ENCODE peak calls at places on chromosomes 1 and 21, in eight cellular contexts. One of them, this sample, is unnamed.

GRCh38 chr1:2528016-2528415 is 1.6 kb upstream of the PANK4 start:
- DNase-seq in CD4-positive, alpha-beta T cell: no peak
- DNase-seq in CD8-positive, alpha-beta T cell: no peak
- DNase-seq in Calu3: no peak
- DNase-seq in HCT116: no peak
- DNase-seq in endothelial cell: no peak
- DNase-seq in kidney epithelial cell: no peak
- DNase-seq in PC-3: no peak
- DNase-seq in this sample: no peak

GRCh38 chr1:22349302-22350043 is 102.2 kb upstream of the ZBTB40 start:
- DNase-seq in CD8-positive, alpha-beta T cell: no peak
- DNase-seq in HCT116: no peak
- DNase-seq in Calu3: no peak
- DNase-seq in CD4-positive, alpha-beta T cell: no peak
- DNase-seq in kidney epithelial cell: no peak
- DNase-seq in endothelial cell: no peak
- DNase-seq in PC-3: no peak
- DNase-seq in this sample: no peak

GRCh38 chr1:50424045-50424939 is 1.0 kb upstream of the DMRTA2 start:
- DNase-seq in kidney epithelial cell: no peak
- DNase-seq in PC-3: no peak
- DNase-seq in CD8-positive, alpha-beta T cell: no peak
- DNase-seq in HCT116: no peak
- DNase-seq in endothelial cell: no peak
- DNase-seq in Calu3: no peak
- DNase-seq in CD4-positive, alpha-beta T cell: no peak
- DNase-seq in this sample: no peak

GRCh38 chr1:175274368-175274767 is 81.8 kb upstream of the KIAA0040 start:
- DNase-seq in Calu3: no peak
- DNase-seq in CD4-positive, alpha-beta T cell: no peak
- DNase-seq in kidney epithelial cell: no peak
- DNase-seq in CD8-positive, alpha-beta T cell: no peak
- DNase-seq in endothelial cell: no peak
- DNase-seq in HCT116: no peak
- DNase-seq in PC-3: no peak
- DNase-seq in this sample: no peak

GRCh38 chr1:101203812-101204540 is 32.8 kb upstream of the S1PR1 start:
- DNase-seq in endothelial cell: no peak
- DNase-seq in HCT116: no peak
- DNase-seq in CD4-positive, alpha-beta T cell: no peak
- DNase-seq in CD8-positive, alpha-beta T cell: no peak
- DNase-seq in Calu3: no peak
- DNase-seq in PC-3: peak; percentile 5
- DNase-seq in kidney epithelial cell: no peak
- DNase-seq in this sample: peak; percentile 74

GRCh38 chr1:153348511-153349362 is at the start of gene PGLYRP4:
- DNase-seq in CD8-positive, alpha-beta T cell: no peak
- DNase-seq in PC-3: peak; percentile 31
- DNase-seq in CD4-positive, alpha-beta T cell: no peak
- DNase-seq in kidney epithelial cell: no peak
- DNase-seq in endothelial cell: no peak
- DNase-seq in HCT116: peak; percentile 3
- DNase-seq in Calu3: no peak
- DNase-seq in this sample: no peak

GRCh38 chr1:175262646-175263045 is 70.1 kb upstream of the KIAA0040 start:
- DNase-seq in kidney epithelial cell: no peak
- DNase-seq in CD8-positive, alpha-beta T cell: no peak
- DNase-seq in HCT116: no peak
- DNase-seq in Calu3: no peak
- DNase-seq in PC-3: peak; percentile 47
- DNase-seq in CD4-positive, alpha-beta T cell: no peak
- DNase-seq in endothelial cell: no peak
- DNase-seq in this sample: no peak

GRCh38 chr1:90504509-90504908 is 212.6 kb downstream of the BARHL2 start:
- DNase-seq in CD8-positive, alpha-beta T cell: no peak
- DNase-seq in PC-3: no peak
- DNase-seq in HCT116: no peak
- DNase-seq in kidney epithelial cell: no peak
- DNase-seq in CD4-positive, alpha-beta T cell: no peak
- DNase-seq in endothelial cell: no peak
- DNase-seq in Calu3: no peak
- DNase-seq in this sample: no peak

GRCh38 chr1:36524359-36525062 is 41.8 kb upstream of the CSF3R start:
- DNase-seq in Calu3: no peak
- DNase-seq in PC-3: no peak
- DNase-seq in CD8-positive, alpha-beta T cell: no peak
- DNase-seq in CD4-positive, alpha-beta T cell: no peak
- DNase-seq in HCT116: no peak
- DNase-seq in endothelial cell: no peak
- DNase-seq in kidney epithelial cell: no peak
- DNase-seq in this sample: no peak

GRCh38 chr1:164092603-164093353 is 466.2 kb upstream of the PBX1 start:
- DNase-seq in HCT116: no peak
- DNase-seq in Calu3: no peak
- DNase-seq in CD4-positive, alpha-beta T cell: no peak
- DNase-seq in CD8-positive, alpha-beta T cell: no peak
- DNase-seq in endothelial cell: no peak
- DNase-seq in kidney epithelial cell: no peak
- DNase-seq in PC-3: no peak
- DNase-seq in this sample: no peak

GRCh38 chr21:22711636-22712035 is 1713.4 kb downstream of the NCAM2 start:
- DNase-seq in endothelial cell: no peak
- DNase-seq in CD4-positive, alpha-beta T cell: no peak
- DNase-seq in HCT116: no peak
- DNase-seq in CD8-positive, alpha-beta T cell: no peak
- DNase-seq in kidney epithelial cell: no peak
- DNase-seq in Calu3: no peak
- DNase-seq in PC-3: peak; percentile 14
- DNase-seq in this sample: no peak

GRCh38 chr1:100302756-100303155 is 36.7 kb downstream of the RTCA start:
- DNase-seq in CD4-positive, alpha-beta T cell: no peak
- DNase-seq in CD8-positive, alpha-beta T cell: no peak
- DNase-seq in kidney epithelial cell: no peak
- DNase-seq in PC-3: no peak
- DNase-seq in HCT116: no peak
- DNase-seq in Calu3: no peak
- DNase-seq in endothelial cell: no peak
- DNase-seq in this sample: no peak

GRCh38 chr1:20729155-20729931 is 3.2 kb downstream of the SH2D5 start:
- DNase-seq in PC-3: no peak
- DNase-seq in CD8-positive, alpha-beta T cell: no peak
- DNase-seq in endothelial cell: no peak
- DNase-seq in kidney epithelial cell: no peak
- DNase-seq in HCT116: no peak
- DNase-seq in CD4-positive, alpha-beta T cell: no peak
- DNase-seq in Calu3: no peak
- DNase-seq in this sample: peak; percentile 32

GRCh38 chr1:61641578-61642336 is 83.2 kb downstream of the TM2D1 start:
- DNase-seq in PC-3: peak; percentile 71
- DNase-seq in endothelial cell: peak; percentile 69
- DNase-seq in CD8-positive, alpha-beta T cell: peak; percentile 42
- DNase-seq in CD4-positive, alpha-beta T cell: peak; percentile 27
- DNase-seq in Calu3: peak; percentile 84
- DNase-seq in HCT116: peak; percentile 35
- DNase-seq in kidney epithelial cell: no peak
- DNase-seq in this sample: peak; percentile 44

GRCh38 chr1:214369364-214369763 is 88.4 kb downstream of the SMYD2 start:
- DNase-seq in Calu3: no peak
- DNase-seq in PC-3: no peak
- DNase-seq in endothelial cell: no peak
- DNase-seq in HCT116: no peak
- DNase-seq in CD8-positive, alpha-beta T cell: no peak
- DNase-seq in CD4-positive, alpha-beta T cell: no peak
- DNase-seq in kidney epithelial cell: no peak
- DNase-seq in this sample: no peak

GRCh38 chr1:75950176-75950575 is 18.0 kb upstream of the ASB17 start:
- DNase-seq in CD4-positive, alpha-beta T cell: no peak
- DNase-seq in PC-3: no peak
- DNase-seq in kidney epithelial cell: no peak
- DNase-seq in endothelial cell: no peak
- DNase-seq in Calu3: no peak
- DNase-seq in CD8-positive, alpha-beta T cell: no peak
- DNase-seq in HCT116: no peak
- DNase-seq in this sample: no peak

GRCh38 chr21:21029159-21029558 is 30.9 kb downstream of the NCAM2 start:
- DNase-seq in endothelial cell: no peak
- DNase-seq in CD4-positive, alpha-beta T cell: no peak
- DNase-seq in CD8-positive, alpha-beta T cell: no peak
- DNase-seq in kidney epithelial cell: no peak
- DNase-seq in HCT116: no peak
- DNase-seq in Calu3: no peak
- DNase-seq in PC-3: peak; percentile 51
- DNase-seq in this sample: no peak

GRCh38 chr1:168767885-168768584 is 39.0 kb upstream of the DPT start:
- DNase-seq in PC-3: no peak
- DNase-seq in kidney epithelial cell: no peak
- DNase-seq in CD4-positive, alpha-beta T cell: no peak
- DNase-seq in Calu3: no peak
- DNase-seq in CD8-positive, alpha-beta T cell: no peak
- DNase-seq in HCT116: no peak
- DNase-seq in endothelial cell: no peak
- DNase-seq in this sample: no peak

GRCh38 chr1:219085988-219086387 is 87.7 kb upstream of the LYPLAL1 start:
- DNase-seq in CD8-positive, alpha-beta T cell: no peak
- DNase-seq in HCT116: no peak
- DNase-seq in PC-3: peak; percentile 54
- DNase-seq in CD4-positive, alpha-beta T cell: no peak
- DNase-seq in kidney epithelial cell: no peak
- DNase-seq in Calu3: no peak
- DNase-seq in endothelial cell: no peak
- DNase-seq in this sample: no peak

GRCh38 chr21:32803651-32804050 is 32.1 kb upstream of the PAXBP1 start:
- DNase-seq in CD8-positive, alpha-beta T cell: no peak
- DNase-seq in HCT116: no peak
- DNase-seq in CD4-positive, alpha-beta T cell: no peak
- DNase-seq in endothelial cell: no peak
- DNase-seq in Calu3: no peak
- DNase-seq in PC-3: no peak
- DNase-seq in kidney epithelial cell: no peak
- DNase-seq in this sample: no peak

GRCh38 chr1:91897016-91897415 is 11.1 kb upstream of the TGFBR3 start:
- DNase-seq in kidney epithelial cell: no peak
- DNase-seq in CD4-positive, alpha-beta T cell: no peak
- DNase-seq in PC-3: no peak
- DNase-seq in HCT116: no peak
- DNase-seq in Calu3: no peak
- DNase-seq in endothelial cell: no peak
- DNase-seq in CD8-positive, alpha-beta T cell: no peak
- DNase-seq in this sample: no peak

DNA sequence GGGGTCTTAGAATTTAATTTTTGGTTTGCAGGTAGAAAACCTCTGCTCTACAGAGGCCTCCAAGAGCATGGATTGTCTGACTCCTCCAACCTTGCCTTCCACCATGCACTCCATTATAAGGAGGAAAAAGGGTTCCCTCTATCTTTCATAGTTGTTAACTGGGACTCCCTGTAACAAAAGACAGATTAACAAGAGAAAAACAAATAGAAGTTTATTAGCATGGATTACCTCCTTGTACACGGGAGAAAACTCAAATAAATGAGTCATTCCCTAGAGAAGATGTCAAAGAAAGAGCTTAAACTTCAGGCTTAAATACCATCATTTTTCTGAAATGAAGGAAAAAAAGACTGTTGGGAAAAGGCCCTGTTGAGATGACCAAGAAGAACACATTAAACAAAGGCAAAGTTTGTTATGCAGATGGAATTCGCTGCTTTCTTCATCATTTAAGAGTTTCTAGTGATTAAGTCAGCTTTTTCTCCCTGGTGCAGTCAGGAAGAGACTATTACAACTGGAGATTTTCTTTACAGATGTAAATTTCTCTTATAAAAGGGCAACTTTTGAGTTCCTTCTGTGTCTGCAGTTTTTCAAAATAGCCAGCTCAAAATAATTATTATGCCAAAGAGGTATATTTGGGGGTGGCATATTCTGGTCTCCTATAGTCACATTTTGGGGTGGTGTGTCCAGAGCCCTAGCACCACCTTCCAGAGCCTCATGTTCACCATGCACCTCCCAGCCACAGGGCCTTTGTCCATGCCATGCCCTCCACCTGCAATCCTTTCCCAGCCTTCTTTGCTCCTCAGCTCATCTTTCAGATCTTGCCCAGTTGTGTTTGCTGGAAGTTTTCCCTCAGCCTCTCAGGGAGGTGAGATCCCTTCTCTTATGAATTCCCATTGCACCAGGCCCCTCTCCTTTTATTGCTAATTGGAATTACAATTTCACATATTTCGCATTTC is 63.1 kb upstream of the KLHDC7A start:
- DNase-seq in CD8-positive, alpha-beta T cell: no peak
- DNase-seq in Calu3: no peak
- DNase-seq in kidney epithelial cell: no peak
- DNase-seq in PC-3: no peak
- DNase-seq in HCT116: no peak
- DNase-seq in CD4-positive, alpha-beta T cell: no peak
- DNase-seq in endothelial cell: no peak
- DNase-seq in this sample: no peak
- TF ChIP-seq CTCF in CD8-positive, alpha-beta T cell: no peak
- TF ChIP-seq CTCF in Calu3: no peak
- TF ChIP-seq CTCF in kidney epithelial cell: no peak
- TF ChIP-seq CTCF in PC-3: no peak
- TF ChIP-seq CTCF in HCT116: no peak
- TF ChIP-seq CTCF in CD4-positive, alpha-beta T cell: no peak
- TF ChIP-seq CTCF in endothelial cell: no peak
- TF ChIP-seq CTCF in this sample: no peak

GRCh38 chr1:114153621-114154145 is at the start of gene SYT6:
- DNase-seq in Calu3: no peak
- DNase-seq in CD4-positive, alpha-beta T cell: no peak
- DNase-seq in CD8-positive, alpha-beta T cell: no peak
- DNase-seq in kidney epithelial cell: no peak
- DNase-seq in endothelial cell: peak; percentile 34
- DNase-seq in PC-3: no peak
- DNase-seq in HCT116: no peak
- DNase-seq in this sample: no peak
- TF ChIP-seq CTCF in Calu3: no peak
- TF ChIP-seq CTCF in CD4-positive, alpha-beta T cell: no peak
- TF ChIP-seq CTCF in CD8-positive, alpha-beta T cell: no peak
- TF ChIP-seq CTCF in kidney epithelial cell: no peak
- TF ChIP-seq CTCF in endothelial cell: no peak
- TF ChIP-seq CTCF in PC-3: no peak
- TF ChIP-seq CTCF in HCT116: no peak
- TF ChIP-seq CTCF in this sample: no peak

GRCh38 chr1:208997726-208998312 is 585.7 kb upstream of the CAMK1G start:
- DNase-seq in CD4-positive, alpha-beta T cell: no peak
- DNase-seq in Calu3: no peak
- DNase-seq in PC-3: peak; percentile 72
- DNase-seq in CD8-positive, alpha-beta T cell: no peak
- DNase-seq in endothelial cell: no peak
- DNase-seq in kidney epithelial cell: no peak
- DNase-seq in HCT116: no peak
- DNase-seq in this sample: no peak
- TF ChIP-seq CTCF in CD4-positive, alpha-beta T cell: no peak
- TF ChIP-seq CTCF in Calu3: peak; percentile 22
- TF ChIP-seq CTCF in PC-3: peak; percentile 86
- TF ChIP-seq CTCF in CD8-positive, alpha-beta T cell: no peak
- TF ChIP-seq CTCF in endothelial cell: peak; percentile 37
- TF ChIP-seq CTCF in kidney epithelial cell: peak; percentile 29
- TF ChIP-seq CTCF in HCT116: peak; percentile 26
- TF ChIP-seq CTCF in this sample: peak; percentile 26

DNA sequence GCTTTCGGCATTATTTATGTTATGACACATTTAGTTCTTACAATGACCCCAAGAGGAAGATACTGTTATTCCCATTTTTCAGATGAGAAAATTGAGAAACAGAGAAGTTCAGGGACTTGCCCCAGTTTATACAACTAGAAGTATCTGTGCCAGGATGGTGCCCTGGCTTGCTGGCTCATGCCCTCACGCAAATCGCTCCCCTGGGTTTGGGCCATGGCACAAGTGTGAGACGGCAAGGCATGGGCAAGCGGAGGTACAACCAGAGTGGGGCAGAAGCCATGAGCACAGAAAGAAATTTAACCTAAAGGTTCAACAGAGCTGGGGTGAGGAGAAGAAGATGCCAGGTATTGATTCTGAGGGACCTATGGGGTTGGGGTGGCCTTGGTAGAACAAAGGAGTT is 469.8 kb downstream of the DSCAM start:
- DNase-seq in kidney epithelial cell: no peak
- DNase-seq in PC-3: no peak
- DNase-seq in HCT116: no peak
- DNase-seq in CD8-positive, alpha-beta T cell: no peak
- DNase-seq in endothelial cell: no peak
- DNase-seq in CD4-positive, alpha-beta T cell: no peak
- DNase-seq in Calu3: no peak
- DNase-seq in this sample: no peak
- TF ChIP-seq CTCF in kidney epithelial cell: no peak
- TF ChIP-seq CTCF in PC-3: no peak
- TF ChIP-seq CTCF in HCT116: no peak
- TF ChIP-seq CTCF in CD8-positive, alpha-beta T cell: no peak
- TF ChIP-seq CTCF in endothelial cell: no peak
- TF ChIP-seq CTCF in CD4-positive, alpha-beta T cell: no peak
- TF ChIP-seq CTCF in Calu3: no peak
- TF ChIP-seq CTCF in this sample: no peak